ENCODE peak calls at places on chromosomes 3 and 15, in nine cellular contexts. One of them, this sample, is unnamed.

GRCh38 chr3:84958495-84959469 is at the start of gene CADM2:
- DNase-seq in Peyer's patch: peak
- DNase-seq in uterus: peak
- DNase-seq in A549: peak
- DNase-seq in gastrocnemius medialis: peak
- DNase-seq in suprapubic skin: peak
- DNase-seq in IMR-90: peak
- DNase-seq in transverse colon: peak
- DNase-seq in adrenal gland: peak
- DNase-seq in this sample: peak

GRCh38 chr3:111534701-111535100 is 7.3 kb upstream of the CD96 start:
- DNase-seq in Peyer's patch: no peak
- DNase-seq in uterus: no peak
- DNase-seq in A549: no peak
- DNase-seq in gastrocnemius medialis: no peak
- DNase-seq in suprapubic skin: no peak
- DNase-seq in IMR-90: peak
- DNase-seq in transverse colon: no peak
- DNase-seq in adrenal gland: no peak
- DNase-seq in this sample: no peak

GRCh38 chr3:95721938-95722337 is 1092.5 kb upstream of the EPHA6 start:
- DNase-seq in Peyer's patch: no peak
- DNase-seq in uterus: no peak
- DNase-seq in A549: no peak
- DNase-seq in gastrocnemius medialis: no peak
- DNase-seq in suprapubic skin: no peak
- DNase-seq in IMR-90: no peak
- DNase-seq in transverse colon: no peak
- DNase-seq in adrenal gland: no peak
- DNase-seq in this sample: no peak

GRCh38 chr15:91967935-91968605 is 114.6 kb downstream of the SLCO3A1 start:
- DNase-seq in Peyer's patch: no peak
- DNase-seq in uterus: no peak
- DNase-seq in A549: no peak
- DNase-seq in gastrocnemius medialis: no peak
- DNase-seq in suprapubic skin: no peak
- DNase-seq in IMR-90: peak
- DNase-seq in transverse colon: no peak
- DNase-seq in adrenal gland: no peak
- DNase-seq in this sample: no peak

GRCh38 chr15:81924667-81925183 is 121.1 kb downstream of the MEX3B start:
- DNase-seq in Peyer's patch: no peak
- DNase-seq in uterus: no peak
- DNase-seq in A549: no peak
- DNase-seq in gastrocnemius medialis: no peak
- DNase-seq in suprapubic skin: no peak
- DNase-seq in IMR-90: no peak
- DNase-seq in transverse colon: no peak
- DNase-seq in adrenal gland: no peak
- DNase-seq in this sample: no peak

GRCh38 chr15:25410649-25411048 is 28.2 kb downstream of the UBE3A start:
- DNase-seq in Peyer's patch: no peak
- DNase-seq in uterus: no peak
- DNase-seq in A549: no peak
- DNase-seq in gastrocnemius medialis: no peak
- DNase-seq in suprapubic skin: no peak
- DNase-seq in IMR-90: peak
- DNase-seq in transverse colon: no peak
- DNase-seq in adrenal gland: no peak
- DNase-seq in this sample: no peak

GRCh38 chr15:98996619-98997018 is 11.0 kb downstream of the PGPEP1L start:
- DNase-seq in Peyer's patch: no peak
- DNase-seq in uterus: no peak
- DNase-seq in A549: no peak
- DNase-seq in gastrocnemius medialis: no peak
- DNase-seq in suprapubic skin: no peak
- DNase-seq in IMR-90: no peak
- DNase-seq in transverse colon: no peak
- DNase-seq in adrenal gland: no peak
- DNase-seq in this sample: no peak

GRCh38 chr3:25021816-25022215 is 406.2 kb upstream of the RARB start:
- DNase-seq in Peyer's patch: no peak
- DNase-seq in uterus: no peak
- DNase-seq in A549: no peak
- DNase-seq in gastrocnemius medialis: no peak
- DNase-seq in suprapubic skin: no peak
- DNase-seq in IMR-90: peak
- DNase-seq in transverse colon: no peak
- DNase-seq in adrenal gland: no peak
- DNase-seq in this sample: no peak

GRCh38 chr3:60114191-60114590 is 1064.4 kb upstream of the CFAP20DC start:
- DNase-seq in Peyer's patch: no peak
- DNase-seq in uterus: no peak
- DNase-seq in A549: no peak
- DNase-seq in gastrocnemius medialis: no peak
- DNase-seq in suprapubic skin: no peak
- DNase-seq in IMR-90: no peak
- DNase-seq in transverse colon: no peak
- DNase-seq in adrenal gland: no peak
- DNase-seq in this sample: no peak

GRCh38 chr3:172903642-172904041 is 153.1 kb downstream of the ECT2 start:
- DNase-seq in Peyer's patch: no peak
- DNase-seq in uterus: no peak
- DNase-seq in A549: no peak
- DNase-seq in gastrocnemius medialis: no peak
- DNase-seq in suprapubic skin: no peak
- DNase-seq in IMR-90: no peak
- DNase-seq in transverse colon: no peak
- DNase-seq in adrenal gland: peak
- DNase-seq in this sample: no peak

GRCh38 chr3:103609472-103609871 is 1174.7 kb downstream of the ZPLD1 start:
- DNase-seq in Peyer's patch: no peak
- DNase-seq in uterus: no peak
- DNase-seq in A549: no peak
- DNase-seq in gastrocnemius medialis: no peak
- DNase-seq in suprapubic skin: no peak
- DNase-seq in IMR-90: no peak
- DNase-seq in transverse colon: no peak
- DNase-seq in adrenal gland: no peak
- DNase-seq in this sample: no peak

GRCh38 chr3:152961323-152961722 is 126.4 kb downstream of the P2RY1 start:
- DNase-seq in Peyer's patch: no peak
- DNase-seq in uterus: no peak
- DNase-seq in A549: peak
- DNase-seq in gastrocnemius medialis: no peak
- DNase-seq in suprapubic skin: no peak
- DNase-seq in IMR-90: peak
- DNase-seq in transverse colon: no peak
- DNase-seq in adrenal gland: no peak
- DNase-seq in this sample: no peak

GRCh38 chr15:65034719-65035118 is 5.3 kb upstream of the MTFMT start:
- DNase-seq in Peyer's patch: no peak
- DNase-seq in uterus: no peak
- DNase-seq in A549: no peak
- DNase-seq in gastrocnemius medialis: no peak
- DNase-seq in suprapubic skin: no peak
- DNase-seq in IMR-90: no peak
- DNase-seq in transverse colon: no peak
- DNase-seq in adrenal gland: no peak
- DNase-seq in this sample: peak

DNA sequence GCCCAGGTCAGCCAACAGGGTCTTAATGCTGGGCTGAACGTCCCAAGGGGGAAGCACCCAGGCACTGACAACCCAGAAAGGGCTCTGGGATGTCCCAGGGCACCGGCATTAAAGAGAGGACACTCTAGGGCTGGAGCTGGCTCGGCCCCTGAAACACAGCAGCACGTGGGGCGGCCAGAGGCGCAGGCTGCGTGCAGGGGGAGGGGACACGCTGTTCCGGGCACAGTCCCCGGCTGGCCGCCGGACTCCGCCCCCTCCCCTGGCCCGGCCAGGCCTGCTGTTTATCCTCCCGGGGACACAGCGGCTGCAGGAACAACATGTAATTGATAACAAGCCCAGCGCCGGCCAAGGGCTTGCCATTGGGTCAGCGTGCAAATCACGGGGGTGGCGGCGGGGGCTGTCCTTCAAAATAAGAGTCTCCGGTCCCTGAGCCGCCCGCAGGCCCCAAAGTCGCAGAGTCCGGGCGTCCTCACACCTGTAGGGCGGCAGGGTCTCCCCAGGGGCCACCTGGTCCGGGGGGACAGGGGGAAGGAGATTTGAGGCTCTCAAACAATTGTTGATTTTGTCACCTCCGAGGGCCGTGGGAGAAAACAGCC is 1.3 kb downstream of the KLF15 start:
- DNase-seq in Peyer's patch: peak
- DNase-seq in uterus: peak
- DNase-seq in A549: no peak
- DNase-seq in gastrocnemius medialis: peak
- DNase-seq in suprapubic skin: peak
- DNase-seq in IMR-90: peak
- DNase-seq in transverse colon: peak
- DNase-seq in adrenal gland: peak
- DNase-seq in this sample: peak
- TF ChIP-seq POLR2A in Peyer's patch: no peak
- TF ChIP-seq POLR2A in uterus: peak
- TF ChIP-seq POLR2A in A549: no peak
- TF ChIP-seq POLR2A in gastrocnemius medialis: peak
- TF ChIP-seq POLR2A in suprapubic skin: peak
- TF ChIP-seq POLR2A in IMR-90: no peak
- TF ChIP-seq POLR2A in transverse colon: peak
- TF ChIP-seq POLR2A in adrenal gland: peak
- TF ChIP-seq POLR2A in this sample: no peak

DNA sequence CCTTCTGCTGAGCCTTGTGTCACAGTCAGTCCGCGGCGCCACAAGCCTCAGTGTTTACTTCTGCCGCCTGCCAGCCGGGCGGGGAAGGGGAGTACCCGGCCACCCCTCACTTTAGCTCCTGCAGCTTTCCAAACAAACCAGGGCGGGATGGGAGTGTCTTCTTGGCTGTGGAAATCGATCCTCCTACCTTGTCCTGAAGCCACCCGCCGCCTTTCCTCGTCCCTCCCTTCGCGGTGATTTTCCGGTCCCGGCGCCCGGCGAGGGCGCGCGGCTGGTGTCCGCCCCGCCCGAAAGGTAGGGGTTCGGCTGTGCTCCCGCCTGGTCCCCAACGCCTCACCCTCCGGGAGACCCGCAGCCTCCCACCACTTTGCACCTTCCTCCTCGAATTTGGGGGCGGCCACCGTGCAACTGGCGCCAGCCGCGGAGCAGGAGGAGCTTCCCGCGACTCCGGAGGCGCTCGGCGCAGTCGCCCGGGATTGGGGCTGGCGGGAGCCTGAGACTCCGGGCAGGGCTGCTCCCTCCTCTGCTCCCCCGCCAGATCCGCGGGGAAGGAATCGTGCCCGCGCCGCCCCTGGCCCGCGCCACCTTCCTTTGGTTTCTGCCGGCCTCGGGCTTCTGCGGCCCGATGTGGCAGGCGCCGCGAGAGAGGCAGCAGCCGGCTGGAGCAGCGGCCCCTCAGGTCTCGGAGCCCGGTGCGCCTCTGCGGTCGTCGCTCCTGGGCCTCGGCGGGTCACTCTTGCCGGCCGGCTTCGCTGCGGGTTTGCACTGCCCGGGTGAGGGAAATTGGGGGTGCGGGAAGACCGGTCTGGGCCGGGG is 30.7 kb upstream of the ST3GAL6 start:
- DNase-seq in Peyer's patch: peak
- DNase-seq in uterus: peak
- DNase-seq in A549: peak
- DNase-seq in gastrocnemius medialis: peak
- DNase-seq in suprapubic skin: peak
- DNase-seq in IMR-90: no peak
- DNase-seq in transverse colon: peak
- DNase-seq in adrenal gland: peak
- DNase-seq in this sample: peak
- TF ChIP-seq POLR2A in Peyer's patch: no peak
- TF ChIP-seq POLR2A in uterus: peak
- TF ChIP-seq POLR2A in A549: peak
- TF ChIP-seq POLR2A in gastrocnemius medialis: peak
- TF ChIP-seq POLR2A in suprapubic skin: no peak
- TF ChIP-seq POLR2A in IMR-90: no peak
- TF ChIP-seq POLR2A in transverse colon: peak
- TF ChIP-seq POLR2A in adrenal gland: peak
- TF ChIP-seq POLR2A in this sample: no peak

GRCh38 chr15:50765202-50765967 is at the start of gene SPPL2A:
- DNase-seq in Peyer's patch: peak
- DNase-seq in uterus: peak
- DNase-seq in A549: peak
- DNase-seq in gastrocnemius medialis: peak
- DNase-seq in suprapubic skin: peak
- DNase-seq in IMR-90: peak
- DNase-seq in transverse colon: peak
- DNase-seq in adrenal gland: peak
- DNase-seq in this sample: peak
- TF ChIP-seq POLR2A in Peyer's patch: peak
- TF ChIP-seq POLR2A in uterus: peak
- TF ChIP-seq POLR2A in A549: peak
- TF ChIP-seq POLR2A in gastrocnemius medialis: peak
- TF ChIP-seq POLR2A in suprapubic skin: peak
- TF ChIP-seq POLR2A in IMR-90: peak
- TF ChIP-seq POLR2A in transverse colon: peak
- TF ChIP-seq POLR2A in adrenal gland: peak
- TF ChIP-seq POLR2A in this sample: peak

GRCh38 chr15:94015324-94015723 is 216.0 kb upstream of the MCTP2 start:
- DNase-seq in Peyer's patch: no peak
- DNase-seq in uterus: no peak
- DNase-seq in A549: no peak
- DNase-seq in gastrocnemius medialis: no peak
- DNase-seq in suprapubic skin: no peak
- DNase-seq in IMR-90: no peak
- DNase-seq in transverse colon: no peak
- DNase-seq in adrenal gland: no peak
- DNase-seq in this sample: no peak

GRCh38 chr15:94021621-94022320 is 209.6 kb upstream of the MCTP2 start:
- DNase-seq in Peyer's patch: no peak
- DNase-seq in uterus: peak
- DNase-seq in A549: no peak
- DNase-seq in gastrocnemius medialis: no peak
- DNase-seq in suprapubic skin: no peak
- DNase-seq in IMR-90: no peak
- DNase-seq in transverse colon: no peak
- DNase-seq in adrenal gland: no peak
- DNase-seq in this sample: no peak

GRCh38 chr15:94023520-94023919 is 207.8 kb upstream of the MCTP2 start:
- DNase-seq in Peyer's patch: no peak
- DNase-seq in uterus: no peak
- DNase-seq in A549: no peak
- DNase-seq in gastrocnemius medialis: no peak
- DNase-seq in suprapubic skin: no peak
- DNase-seq in IMR-90: no peak
- DNase-seq in transverse colon: no peak
- DNase-seq in adrenal gland: no peak
- DNase-seq in this sample: no peak

GRCh38 chr15:94019062-94019461 is 212.3 kb upstream of the MCTP2 start:
- DNase-seq in Peyer's patch: no peak
- DNase-seq in uterus: peak
- DNase-seq in A549: no peak
- DNase-seq in gastrocnemius medialis: no peak
- DNase-seq in suprapubic skin: no peak
- DNase-seq in IMR-90: no peak
- DNase-seq in transverse colon: no peak
- DNase-seq in adrenal gland: no peak
- DNase-seq in this sample: no peak
- TF ChIP-seq POLR2A in Peyer's patch: no peak
- TF ChIP-seq POLR2A in uterus: no peak
- TF ChIP-seq POLR2A in A549: no peak
- TF ChIP-seq POLR2A in gastrocnemius medialis: no peak
- TF ChIP-seq POLR2A in suprapubic skin: no peak
- TF ChIP-seq POLR2A in IMR-90: no peak
- TF ChIP-seq POLR2A in transverse colon: no peak
- TF ChIP-seq POLR2A in adrenal gland: no peak
- TF ChIP-seq POLR2A in this sample: no peak